ENCODE peak calls at places on chromosome 5, in nine cellular contexts. I is IMR-90, N is heart left ventricle, J is transverse colon, K is sigmoid colon, T is HCT116, B is ovary, V is suprapubic skin, R is H1. P is an unnamed sample.

GRCh38 chr5:160506006-160507004 is 84.7 kb downstream of the PTTG1 start:
- DNase-seq in I (peak; percentile 54), N (peak; percentile 34), J (peak; percentile 46), K (peak; percentile 67), T (no peak), B (no peak), V (peak; percentile 81), R (no peak), P (no peak)

GRCh38 chr5:77437194-77437593 is 54.9 kb downstream of the WDR41 start:
- DNase-seq in I (no peak), N (no peak), J (no peak), K (no peak), T (peak; percentile 1), B (no peak), V (no peak), R (no peak), P (no peak)

GRCh38 chr5:10289353-10289752 is 18.3 kb downstream of the CMBL start:
- DNase-seq in I (no peak), N (peak; percentile 29), J (peak; percentile 78), K (no peak), T (no peak), B (no peak), V (peak; percentile 78), R (no peak), P (no peak)

GRCh38 chr5:107764976-107765684 is 94.4 kb upstream of the EFNA5 start:
- DNase-seq in I (no peak), N (no peak), J (no peak), K (no peak), T (no peak), B (no peak), V (no peak), R (no peak), P (no peak)

GRCh38 chr5:113451797-113452196 is 17.0 kb upstream of the TSSK1B start:
- DNase-seq in I (no peak), N (no peak), J (no peak), K (no peak), T (no peak), B (no peak), V (no peak), R (no peak), P (no peak)

GRCh38 chr5:132866342-132867045 is at the start of the genes GDF9 and UQCRQ:
- DNase-seq in I (peak; percentile 100), N (peak; percentile 96), J (peak; percentile 96), K (peak; percentile 98), T (peak; percentile 100), B (peak; percentile 95), V (peak; percentile 97), R (peak; percentile 97), P (peak; percentile 96)

GRCh38 chr5:145887976-145888574 is 15.3 kb upstream of the GRXCR2 start:
- DNase-seq in I (peak; percentile 62), N (no peak), J (peak; percentile 75), K (no peak), T (peak; percentile 60), B (no peak), V (no peak), R (peak; percentile 21), P (no peak)

GRCh38 chr5:160649304-160649703 is 202.7 kb downstream of the ATP10B start:
- DNase-seq in I (no peak), N (no peak), J (peak; percentile 35), K (no peak), T (no peak), B (no peak), V (no peak), R (no peak), P (no peak)

GRCh38 chr5:154707641-154708040 is 47.5 kb upstream of the LARP1 start:
- DNase-seq in I (no peak), N (no peak), J (no peak), K (no peak), T (no peak), B (no peak), V (no peak), R (no peak), P (no peak)

GRCh38 chr5:53389093-53389492 is 91.3 kb upstream of the FST start:
- DNase-seq in I (no peak), N (no peak), J (no peak), K (no peak), T (no peak), B (no peak), V (no peak), R (no peak), P (no peak)

GRCh38 chr5:42500003-42500599 is 76.9 kb downstream of the GHR start:
- DNase-seq in I (no peak), N (no peak), J (no peak), K (no peak), T (no peak), B (no peak), V (no peak), R (no peak), P (no peak)

GRCh38 chr5:154977409-154977808 is 36.1 kb upstream of the KIF4B start:
- DNase-seq in I (peak; percentile 47), N (no peak), J (no peak), K (no peak), T (no peak), B (no peak), V (no peak), R (no peak), P (no peak)

GRCh38 chr5:1519631-1520141 is 4.1 kb downstream of the LPCAT1 start:
- DNase-seq in I (no peak), N (peak; percentile 13), J (peak; percentile 4), K (peak; percentile 52), T (no peak), B (peak; percentile 4), V (peak; percentile 62), R (no peak), P (peak; percentile 68)

GRCh38 chr5:172953776-172954189 is 5.4 kb upstream of the RPL26L1 start:
- DNase-seq in I (peak; percentile 98), N (no peak), J (no peak), K (no peak), T (no peak), B (no peak), V (no peak), R (no peak), P (no peak)

GRCh38 chr5:139565411-139566305 is 4.5 kb downstream of the UBE2D2 start:
- DNase-seq in I (peak; percentile 34), N (no peak), J (peak; percentile 37), K (peak; percentile 22), T (no peak), B (no peak), V (no peak), R (no peak), P (no peak)

DNA sequence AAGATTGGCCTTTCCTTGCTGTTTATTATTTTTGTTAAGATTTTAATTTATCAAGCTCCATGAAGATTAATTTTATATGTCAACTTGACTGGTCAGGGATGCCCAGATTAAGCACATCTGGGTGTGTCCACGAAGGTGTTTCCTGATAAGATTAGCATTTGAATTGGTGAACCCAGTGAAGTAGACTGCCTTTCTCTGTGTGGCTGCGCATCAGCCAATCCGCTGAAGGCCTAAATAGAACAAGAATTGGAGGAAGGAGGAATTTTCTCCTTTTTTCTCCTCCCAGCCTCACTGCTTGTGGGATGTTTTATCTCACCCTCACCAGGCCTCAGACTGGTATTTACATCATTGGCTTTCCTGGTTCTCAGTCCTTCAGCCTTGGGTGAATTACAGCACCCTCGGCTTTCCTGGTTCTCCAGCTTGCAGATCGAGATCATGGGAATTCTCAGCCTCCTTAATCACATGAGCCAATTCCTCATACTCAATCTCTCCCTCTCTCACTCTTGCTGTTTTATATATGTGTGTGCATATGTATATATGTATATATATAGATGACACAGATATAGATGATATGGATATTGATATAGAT is 135.4 kb upstream of the SPEF2 start:
- DNase-seq in I (no peak), N (no peak), J (no peak), K (no peak), T (no peak), B (no peak), V (no peak), R (no peak), P (no peak)
- H3K4me3 ChIP-seq in I (no peak overlapping the region), N (no peak overlapping the region), J (no peak overlapping the region), K (no peak overlapping the region), T (no peak overlapping the region), B (no peak overlapping the region), V (no peak overlapping the region), R (no peak overlapping the region), P (no peak overlapping the region)

DNA sequence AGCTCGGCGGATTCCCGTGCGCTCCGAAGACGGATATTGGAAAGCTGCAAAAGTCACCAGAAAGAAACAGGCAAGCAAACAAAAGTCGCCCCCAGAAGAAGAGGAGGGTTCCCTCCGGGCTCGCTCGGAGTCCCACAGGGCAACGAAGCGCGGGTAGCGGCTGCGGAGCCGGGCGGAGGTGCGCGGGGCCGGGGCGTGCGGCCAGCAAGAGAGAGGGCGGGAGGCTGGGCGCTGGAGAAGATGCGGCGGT is at the start of gene FBN2:
- DNase-seq in I (no peak), N (no peak), J (no peak), K (no peak), T (no peak), B (no peak), V (no peak), R (no peak), P (no peak)
- TF ChIP-seq POLR2A in I (peak; percentile 3), N (no peak), J (no peak), K (no peak), T (no peak), B (no peak), V (no peak), R (no peak), P (no peak)

GRCh38 chr5:80820685-80821084 is 139.5 kb upstream of the RASGRF2 start:
- DNase-seq in I (no peak), N (no peak), J (no peak), K (no peak), T (no peak), B (no peak), V (no peak), R (no peak), P (no peak)

GRCh38 chr5:80822640-80823039 is 137.5 kb upstream of the RASGRF2 start:
- DNase-seq in I (no peak), N (no peak), J (no peak), K (no peak), T (no peak), B (no peak), V (no peak), R (no peak), P (no peak)

DNA sequence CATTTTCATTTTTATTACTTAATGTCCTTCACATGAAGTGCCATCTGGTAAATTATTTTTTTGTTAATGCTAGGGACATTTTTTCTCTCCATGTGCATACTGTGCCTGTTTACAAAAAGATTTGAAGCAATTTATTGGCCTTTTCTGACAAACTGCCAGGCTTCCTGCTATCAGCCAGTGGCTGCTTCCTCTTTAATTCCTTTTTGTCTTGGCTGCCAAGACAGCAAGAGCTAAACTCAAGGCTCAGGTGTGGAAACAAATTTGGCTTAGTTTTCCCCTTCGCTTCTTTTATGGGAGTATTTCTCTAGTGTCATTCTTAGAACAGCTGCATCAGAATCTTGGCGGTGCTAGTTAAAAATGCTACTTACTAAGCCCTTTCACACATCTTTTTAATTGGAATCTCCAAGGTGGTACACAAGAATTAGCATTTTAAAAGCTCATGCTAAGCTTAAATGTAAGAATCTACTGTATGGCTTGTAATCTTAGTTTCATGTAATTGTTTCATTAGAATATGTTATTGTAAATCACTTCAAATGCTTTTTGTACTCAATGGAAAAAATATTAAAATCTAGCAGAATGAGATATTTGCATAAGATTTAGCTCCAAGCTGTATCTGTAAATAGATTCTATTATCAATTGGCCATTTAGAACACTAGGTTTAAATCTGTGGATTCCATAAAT is 134.2 kb upstream of the RASGRF2 start:
- DNase-seq in I (no peak), N (no peak), J (no peak), K (no peak), T (no peak), B (no peak), V (no peak), R (no peak), P (no peak)
- H3K4me3 ChIP-seq in I (no peak overlapping the region), N (no peak overlapping the region), J (no peak overlapping the region), K (no peak overlapping the region), T (no peak overlapping the region), B (no peak overlapping the region), V (no peak overlapping the region), R (no peak overlapping the region), P (no peak overlapping the region)

GRCh38 chr5:17224858-17225436 is 7.5 kb downstream of the BASP1 start:
- DNase-seq in I (peak; percentile 82), N (no peak), J (no peak), K (no peak), T (no peak), B (no peak), V (no peak), R (no peak), P (no peak)
- TF ChIP-seq POLR2A in I (no peak), N (no peak), J (no peak), K (no peak), T (no peak), B (no peak), V (no peak), R (no peak), P (no peak)